ENCODE peak calls at places on chromosome 15, in five cellular contexts. H is kidney glomerular epithelial cell, E is mesenteric fat pad, V is GM20000, F is nephron progenitor cell. N is an unnamed sample.

GRCh38 chr15:70281811-70282307 is 184.1 kb upstream of the TLE3 start:
- DNase-seq in H (peak), E (peak), V (no peak), F (no peak), N (no peak)

GRCh38 chr15:40055576-40056293 is 16.8 kb upstream of the SRP14 start:
- DNase-seq in H (no peak), E (no peak), V (no peak), F (no peak), N (no peak)

GRCh38 chr15:39969871-39970270 is 36.0 kb downstream of the EIF2AK4 start:
- DNase-seq in H (peak), E (no peak), V (no peak), F (no peak), N (peak)

GRCh38 chr15:97566957-97567356 is 393.5 kb upstream of the ARRDC4 start:
- DNase-seq in H (peak), E (no peak), V (no peak), F (no peak), N (no peak)

GRCh38 chr15:82021992-82022391 is 23.8 kb downstream of the MEX3B start:
- DNase-seq in H (no peak), E (no peak), V (no peak), F (no peak), N (no peak)

GRCh38 chr15:66901336-66902100 is 163.9 kb upstream of the SMAD3 start:
- DNase-seq in H (no peak), E (peak), V (no peak), F (no peak), N (no peak)

GRCh38 chr15:26864664-26865191 is 2.1 kb upstream of the GABRA5 start:
- DNase-seq in H (peak), E (no peak), V (no peak), F (peak), N (peak)

GRCh38 chr15:90097475-90097874 is 4.8 kb downstream of the IDH2 start:
- DNase-seq in H (no peak), E (no peak), V (peak), F (no peak), N (no peak)

GRCh38 chr15:76065267-76065666 is 5.5 kb downstream of the TMEM266 start:
- DNase-seq in H (no peak), E (no peak), V (no peak), F (no peak), N (no peak)

GRCh38 chr15:67967871-67968423 is 86.2 kb upstream of the PIAS1 start:
- DNase-seq in H (peak), E (no peak), V (peak), F (peak), N (no peak)

GRCh38 chr15:90838066-90838465 is 30.3 kb upstream of the FURIN start:
- DNase-seq in H (no peak), E (no peak), V (no peak), F (no peak), N (no peak)

GRCh38 chr15:79296583-79296982 is 14.1 kb downstream of the ANKRD34C start:
- DNase-seq in H (no peak), E (no peak), V (no peak), F (no peak), N (no peak)

GRCh38 chr15:101167791-101168462 is 83.9 kb downstream of the CHSY1 start:
- DNase-seq in H (peak), E (peak), V (peak), F (no peak), N (no peak)

GRCh38 chr15:70880781-70881180 is 11.5 kb downstream of the THAP10 start:
- DNase-seq in H (no peak), E (no peak), V (no peak), F (no peak), N (no peak)

GRCh38 chr15:65056106-65056505 is 10.9 kb downstream of the SLC51B start:
- DNase-seq in H (no peak), E (no peak), V (no peak), F (no peak), N (no peak)

GRCh38 chr15:57324944-57325679 is 51.2 kb upstream of the CGNL1 start:
- DNase-seq in H (no peak), E (no peak), V (no peak), F (no peak), N (no peak)

GRCh38 chr15:60385620-60386552 is 11.9 kb downstream of the ANXA2 start:
- DNase-seq in H (no peak), E (no peak), V (no peak), F (no peak), N (no peak)

GRCh38 chr15:69462030-69462492 is 9.4 kb downstream of the RPLP1 start:
- DNase-seq in H (no peak), E (no peak), V (no peak), F (no peak), N (no peak)

GRCh38 chr15:90986790-90987507 is 7.4 kb downstream of the PRC1 start:
- DNase-seq in H (no peak), E (no peak), V (peak), F (no peak), N (no peak)

GRCh38 chr15:58279106-58279505 is 140.9 kb downstream of the AQP9 start:
- DNase-seq in H (no peak), E (no peak), V (no peak), F (no peak), N (no peak)

GRCh38 chr15:48190932-48191573 is 412 bp upstream of the CTXN2 start:
- DNase-seq in H (peak), E (no peak), V (peak), F (peak), N (no peak)

GRCh38 chr15:33091983-33092688 is 102.4 kb downstream of the FMN1 start:
- DNase-seq in H (no peak), E (no peak), V (no peak), F (no peak), N (no peak)

GRCh38 chr15:45522179-45522930 is at the start of gene SLC30A4:
- DNase-seq in H (peak), E (peak), V (peak), F (peak), N (no peak)

GRCh38 chr15:98035577-98036010 is 75.1 kb downstream of the ARRDC4 start:
- DNase-seq in H (no peak), E (no peak), V (no peak), F (no peak), N (peak)

GRCh38 chr15:33311312-33311971 is 675 bp downstream of the RYR3 start:
- DNase-seq in H (peak), E (no peak), V (no peak), F (peak), N (no peak)

GRCh38 chr15:79608041-79608440 is 175.9 kb downstream of the MINAR1 start:
- DNase-seq in H (no peak), E (no peak), V (no peak), F (no peak), N (no peak)

GRCh38 chr15:27902680-27903385 is 196.3 kb downstream of the OCA2 start:
- DNase-seq in H (no peak), E (no peak), V (no peak), F (no peak), N (no peak)

GRCh38 chr15:41043276-41043675 is 72.8 kb downstream of the INO80 start:
- DNase-seq in H (peak), E (no peak), V (no peak), F (no peak), N (peak)

GRCh38 chr15:48962662-48963523 is 826 bp downstream of the SHC4 start:
- DNase-seq in H (no peak), E (no peak), V (no peak), F (peak), N (no peak)

GRCh38 chr15:80970018-80970657 is 19.5 kb downstream of the MESD start:
- DNase-seq in H (peak), E (no peak), V (peak), F (peak), N (no peak)

GRCh38 chr15:95202569-95203349 is 971.4 kb downstream of the MCTP2 start:
- DNase-seq in H (no peak), E (no peak), V (no peak), F (no peak), N (no peak)

GRCh38 chr15:74317820-74318375 is 49.5 kb downstream of the CYP11A1 start:
- DNase-seq in H (peak), E (no peak), V (no peak), F (peak), N (no peak)

GRCh38 chr15:71925145-71925544 is 114.8 kb downstream of the NR2E3 start:
- DNase-seq in H (no peak), E (no peak), V (no peak), F (no peak), N (no peak)

GRCh38 chr15:58568157-58568571 is 136.4 kb downstream of the LIPC start:
- DNase-seq in H (no peak), E (no peak), V (no peak), F (no peak), N (no peak)

GRCh38 chr15:68463444-68463843 is 31.5 kb upstream of the ITGA11 start:
- DNase-seq in H (no peak), E (no peak), V (no peak), F (no peak), N (no peak)

GRCh38 chr15:79160211-79160610 is 69.6 kb upstream of the RASGRF1 start:
- DNase-seq in H (peak), E (no peak), V (no peak), F (no peak), N (no peak)

N was measured in epithelial cell of proximal tubule.